ENCODE peak calls at places on chromosomes 1 and 21, in seven cellular contexts. R, C, V, F, A, I and D are unnamed samples.

GRCh38 chr1:215887618-215888017 is 320.5 kb downstream of the KCTD3 start:
- DNase-seq in R (no peak), C (no peak), V (no peak), F (peak; percentile 27), A (no peak), I (no peak), D (no peak)

GRCh38 chr1:55010887-55011217 is 12.1 kb downstream of the BSND start:
- DNase-seq in R (no peak), C (no peak), V (no peak), F (no peak), A (no peak), I (no peak), D (no peak)

GRCh38 chr1:185325413-185325812 is 8.4 kb upstream of the IVNS1ABP start:
- DNase-seq in R (no peak), C (no peak), V (no peak), F (no peak), A (no peak), I (no peak), D (no peak)

GRCh38 chr21:44427241-44428120 is 27.8 kb upstream of the LRRC3 start:
- DNase-seq in R (no peak), C (peak; percentile 15), V (no peak), F (no peak), A (no peak), I (no peak), D (peak; percentile 58)

GRCh38 chr1:168180148-168180524 is 1.4 kb downstream of the TIPRL start:
- DNase-seq in R (no peak), C (no peak), V (no peak), F (no peak), A (no peak), I (no peak), D (no peak)

GRCh38 chr21:17610862-17611261 is 1.8 kb downstream of the BTG3 start:
- DNase-seq in R (no peak), C (no peak), V (no peak), F (peak; percentile 11), A (no peak), I (no peak), D (peak; percentile 22)

GRCh38 chr1:22328331-22329170 is 123.1 kb upstream of the ZBTB40 start:
- DNase-seq in R (no peak), C (no peak), V (no peak), F (no peak), A (no peak), I (no peak), D (peak; percentile 50)

GRCh38 chr1:163071381-163072255 is 2.5 kb downstream of the RGS4 start:
- DNase-seq in R (peak; percentile 67), C (peak; percentile 34), V (peak; percentile 36), F (peak; percentile 91), A (no peak), I (peak; percentile 25), D (no peak)

GRCh38 chr21:39103689-39104088 is 79.6 kb downstream of the PSMG1 start:
- DNase-seq in R (no peak), C (no peak), V (no peak), F (peak; percentile 67), A (no peak), I (no peak), D (no peak)

GRCh38 chr1:1291611-1292441 is 11.6 kb downstream of the SCNN1D start:
- DNase-seq in R (no peak), C (peak; percentile 80), V (no peak), F (peak; percentile 53), A (peak; percentile 79), I (no peak), D (peak; percentile 80)

GRCh38 chr21:32574946-32575925 is 10.1 kb downstream of the TCP10L start:
- DNase-seq in R (no peak), C (no peak), V (no peak), F (no peak), A (no peak), I (no peak), D (no peak)

GRCh38 chr1:1033731-1034437 is 14.0 kb downstream of the AGRN start:
- DNase-seq in R (no peak), C (no peak), V (no peak), F (no peak), A (no peak), I (no peak), D (no peak)

GRCh38 chr1:70767377-70767776 is 280.2 kb downstream of the PTGER3 start:
- DNase-seq in R (no peak), C (no peak), V (no peak), F (peak; percentile 11), A (no peak), I (no peak), D (no peak)

DNA sequence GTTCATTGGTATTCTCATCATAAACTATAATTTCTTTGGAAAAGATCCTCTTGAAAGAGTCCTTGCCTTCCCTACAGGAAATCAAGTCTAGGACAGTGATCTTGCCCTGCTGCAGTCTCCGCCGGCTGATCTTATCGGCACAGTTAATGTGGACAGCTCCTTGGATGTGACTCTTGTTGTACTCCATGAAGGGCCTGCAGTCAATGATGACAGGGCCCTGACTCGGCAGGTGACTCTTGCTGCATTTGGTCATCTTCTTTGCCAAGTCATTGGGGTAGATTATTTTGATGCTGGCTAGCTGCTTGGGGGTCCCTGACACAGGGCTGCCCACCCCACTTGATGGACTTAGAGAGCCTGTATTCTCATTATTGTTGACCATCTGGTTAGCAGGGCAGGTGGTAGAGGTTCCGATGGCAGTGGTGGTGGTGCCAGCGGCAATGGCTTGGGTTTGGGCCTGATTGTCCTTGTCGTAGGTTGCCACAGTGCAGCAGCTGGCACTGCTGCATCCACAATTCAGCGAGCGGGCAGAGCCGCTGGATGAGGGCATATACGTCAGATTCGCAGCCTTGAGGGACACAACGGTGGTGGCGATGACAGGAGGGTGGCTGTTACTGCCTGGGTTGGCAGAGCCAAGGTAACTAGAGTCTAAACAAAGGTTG is 2.7 kb downstream of the DUSP10 start:
- DNase-seq in R (no peak), C (no peak), V (no peak), F (no peak), A (no peak), I (no peak), D (peak; percentile 34)
- H3K4me3 ChIP-seq in R (no peak overlapping the region), C (no peak overlapping the region), V (no peak overlapping the region), F (peak overlapping the region; percentile 74), A (no peak overlapping the region), I (no peak overlapping the region), D (no peak overlapping the region)

GRCh38 chr1:192544983-192545393 is 30.6 kb upstream of the RGS1 start:
- DNase-seq in R (no peak), C (no peak), V (no peak), F (peak; percentile 59), A (no peak), I (no peak), D (no peak)

GRCh38 chr1:192546596-192547199 is 28.9 kb upstream of the RGS1 start:
- DNase-seq in R (no peak), C (no peak), V (no peak), F (no peak), A (no peak), I (no peak), D (no peak)

GRCh38 chr1:192543445-192543844 is 32.1 kb upstream of the RGS1 start:
- DNase-seq in R (no peak), C (no peak), V (no peak), F (no peak), A (no peak), I (no peak), D (no peak)

GRCh38 chr1:192550922-192551534 is 24.5 kb upstream of the RGS1 start:
- DNase-seq in R (no peak), C (no peak), V (no peak), F (peak; percentile 88), A (no peak), I (no peak), D (no peak)

DNA sequence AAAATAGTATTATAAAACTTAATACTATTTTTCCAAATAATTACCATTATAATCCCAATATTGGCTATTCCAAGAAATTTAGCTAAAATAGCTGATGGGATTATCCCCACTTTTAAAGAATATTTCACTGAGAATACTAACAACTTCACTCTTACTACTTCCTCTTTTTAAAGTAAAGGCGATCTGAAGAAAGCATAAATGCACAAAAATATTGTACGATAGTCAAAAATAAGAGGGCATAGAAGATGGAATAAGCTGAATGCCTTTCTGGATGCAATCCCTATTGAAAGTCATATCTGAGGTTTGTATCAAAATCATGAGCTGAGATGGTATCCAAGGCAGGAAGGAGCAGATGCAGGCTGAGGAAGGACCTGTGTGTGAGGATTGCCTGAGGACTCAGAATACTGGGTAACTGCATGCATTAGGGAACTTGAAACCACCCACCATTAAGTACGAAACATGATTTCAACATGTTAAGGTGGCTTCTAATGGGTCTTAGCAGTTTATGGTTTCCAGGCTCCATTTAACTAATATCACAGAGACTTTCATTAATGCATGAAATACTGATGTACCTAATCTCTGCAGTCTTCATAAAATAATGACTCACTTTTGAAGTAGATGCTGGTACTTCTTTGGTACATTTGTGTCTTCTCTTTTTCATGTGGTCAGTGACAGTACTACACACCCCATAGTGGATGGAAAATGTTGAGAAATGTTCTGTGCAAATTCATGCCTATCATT is 29.6 kb upstream of the RGS1 start:
- DNase-seq in R (no peak), C (no peak), V (no peak), F (no peak), A (no peak), I (no peak), D (no peak)
- TF ChIP-seq CTCF in R (no peak), C (no peak), V (peak; percentile 31), F (no peak), A (peak; percentile 28), I (no peak), D (no peak)

GRCh38 chr1:202153284-202153683 is 7.1 kb downstream of the PTPN7 start:
- DNase-seq in R (no peak), C (no peak), V (no peak), F (no peak), A (no peak), I (no peak), D (no peak)

GRCh38 chr1:202155478-202156021 is 4.9 kb downstream of the PTPN7 start:
- DNase-seq in R (no peak), C (no peak), V (no peak), F (peak; percentile 8), A (no peak), I (no peak), D (peak; percentile 75)

GRCh38 chr1:202152399-202152798 is 7.9 kb upstream of the ARL8A start:
- DNase-seq in R (no peak), C (no peak), V (no peak), F (no peak), A (no peak), I (no peak), D (no peak)

GRCh38 chr1:202154766-202155477 is 5.5 kb downstream of the PTPN7 start:
- DNase-seq in R (no peak), C (peak; percentile 62), V (no peak), F (peak; percentile 76), A (peak; percentile 61), I (no peak), D (peak; percentile 84)

DNA sequence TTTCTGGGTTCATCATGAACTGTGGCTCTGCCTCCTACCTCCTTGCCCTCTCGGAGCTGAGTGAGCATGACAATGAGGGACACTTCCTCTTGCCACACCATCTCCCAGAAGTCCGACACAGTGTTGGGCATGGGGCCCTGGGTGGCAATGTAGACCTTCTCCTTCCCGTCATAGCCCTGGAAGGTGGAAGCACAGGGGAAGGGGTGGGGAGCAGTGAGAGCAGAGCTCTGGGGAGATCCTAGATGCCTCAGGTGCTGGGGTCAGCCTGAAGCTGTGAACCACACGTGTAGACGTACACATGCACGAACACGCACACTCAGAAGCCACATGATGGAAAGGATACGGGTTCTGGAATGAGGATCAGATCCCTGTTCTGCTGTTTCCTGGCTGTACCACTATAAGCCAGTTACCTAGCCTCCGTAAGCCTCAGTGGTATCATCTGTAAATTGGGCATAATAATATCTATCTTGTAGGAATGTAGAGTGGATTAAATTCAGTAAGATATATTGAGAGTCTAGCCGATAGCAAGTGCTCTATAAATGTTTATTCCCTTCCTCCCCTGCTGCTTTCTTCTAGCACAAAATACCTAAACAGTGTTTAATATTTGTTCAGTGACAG is 6.1 kb downstream of the PTPN7 start:
- DNase-seq in R (no peak), C (no peak), V (no peak), F (no peak), A (no peak), I (no peak), D (no peak)
- H3K36me3 ChIP-seq in R (no peaks in the 10 kb centered on the region), C (peaks cover 64% of the 10 kb centered on the region), V (no peaks in the 10 kb centered on the region), F (no peaks in the 10 kb centered on the region), A (no peaks in the 10 kb centered on the region), I (no peaks in the 10 kb centered on the region), D (no peaks in the 10 kb centered on the region)

GRCh38 chr1:3139871-3140837 is 71.2 kb downstream of the PRDM16 start:
- DNase-seq in R (no peak), C (no peak), V (no peak), F (no peak), A (no peak), I (no peak), D (peak; percentile 63)
- H3K4me3 ChIP-seq in R (no peak overlapping the region), C (no peak overlapping the region), V (peak overlapping the region; percentile 24), F (no peak overlapping the region), A (no peak overlapping the region), I (no peak overlapping the region), D (no peak overlapping the region)